ENCODE peak calls at places on chromosomes 2 and 18, in nine cellular contexts. One of them, this sample, is unnamed.
A peak's percentile ranks its signal among the peaks of the same experiment; 100 is the strongest.

GRCh38 chr18:49768051-49768391 is 45.3 kb downstream of the ACAA2 start:
- DNase-seq in A549: peak; percentile 61
- DNase-seq in breast epithelium: peak; percentile 64
- DNase-seq in adrenal gland: no peak
- DNase-seq in Peyer's patch: no peak
- DNase-seq in H1: peak; percentile 69
- DNase-seq in spleen: no peak
- DNase-seq in uterus: no peak
- DNase-seq in K562: no peak
- DNase-seq in this sample: peak; percentile 71

GRCh38 chr18:25341861-25342260 is 10.1 kb downstream of the ZNF521 start:
- DNase-seq in A549: no peak
- DNase-seq in breast epithelium: no peak
- DNase-seq in adrenal gland: no peak
- DNase-seq in Peyer's patch: no peak
- DNase-seq in H1: no peak
- DNase-seq in spleen: no peak
- DNase-seq in uterus: no peak
- DNase-seq in K562: no peak
- DNase-seq in this sample: no peak

GRCh38 chr2:122634261-122634660 is 878.8 kb downstream of the TSN start:
- DNase-seq in A549: peak; percentile 26
- DNase-seq in breast epithelium: no peak
- DNase-seq in adrenal gland: no peak
- DNase-seq in Peyer's patch: no peak
- DNase-seq in H1: no peak
- DNase-seq in spleen: no peak
- DNase-seq in uterus: no peak
- DNase-seq in K562: no peak
- DNase-seq in this sample: no peak

GRCh38 chr2:2743164-2743571 is 412.1 kb upstream of the MYT1L start:
- DNase-seq in A549: no peak
- DNase-seq in breast epithelium: no peak
- DNase-seq in adrenal gland: peak; percentile 74
- DNase-seq in Peyer's patch: no peak
- DNase-seq in H1: no peak
- DNase-seq in spleen: peak; percentile 69
- DNase-seq in uterus: peak; percentile 62
- DNase-seq in K562: no peak
- DNase-seq in this sample: peak; percentile 83

GRCh38 chr2:71872466-71873051 is 275.1 kb downstream of the CYP26B1 start:
- DNase-seq in A549: no peak
- DNase-seq in breast epithelium: no peak
- DNase-seq in adrenal gland: no peak
- DNase-seq in Peyer's patch: no peak
- DNase-seq in H1: no peak
- DNase-seq in spleen: no peak
- DNase-seq in uterus: no peak
- DNase-seq in K562: no peak
- DNase-seq in this sample: no peak

GRCh38 chr2:30152385-30152784 is 5.6 kb downstream of the YPEL5 start:
- DNase-seq in A549: no peak
- DNase-seq in breast epithelium: no peak
- DNase-seq in adrenal gland: no peak
- DNase-seq in Peyer's patch: no peak
- DNase-seq in H1: no peak
- DNase-seq in spleen: no peak
- DNase-seq in uterus: no peak
- DNase-seq in K562: no peak
- DNase-seq in this sample: no peak

GRCh38 chr2:228017784-228018183 is 146.4 kb downstream of the DAW1 start:
- DNase-seq in A549: no peak
- DNase-seq in breast epithelium: no peak
- DNase-seq in adrenal gland: no peak
- DNase-seq in Peyer's patch: no peak
- DNase-seq in H1: no peak
- DNase-seq in spleen: no peak
- DNase-seq in uterus: no peak
- DNase-seq in K562: no peak
- DNase-seq in this sample: no peak

GRCh38 chr18:12990662-12990976 is 543 bp upstream of the CEP192 start:
- DNase-seq in A549: no peak
- DNase-seq in breast epithelium: no peak
- DNase-seq in adrenal gland: no peak
- DNase-seq in Peyer's patch: no peak
- DNase-seq in H1: no peak
- DNase-seq in spleen: no peak
- DNase-seq in uterus: no peak
- DNase-seq in K562: no peak
- DNase-seq in this sample: no peak

GRCh38 chr2:47905454-47906260 is 641 bp downstream of the FBXO11 start:
- DNase-seq in A549: peak; percentile 81
- DNase-seq in breast epithelium: peak; percentile 53
- DNase-seq in adrenal gland: peak; percentile 63
- DNase-seq in Peyer's patch: peak; percentile 56
- DNase-seq in H1: no peak
- DNase-seq in spleen: peak; percentile 94
- DNase-seq in uterus: peak; percentile 54
- DNase-seq in K562: peak; percentile 50
- DNase-seq in this sample: peak; percentile 65

GRCh38 chr2:127525692-127526141 is 572 bp downstream of the IWS1 start:
- DNase-seq in A549: peak; percentile 26
- DNase-seq in breast epithelium: no peak
- DNase-seq in adrenal gland: no peak
- DNase-seq in Peyer's patch: peak; percentile 18
- DNase-seq in H1: no peak
- DNase-seq in spleen: no peak
- DNase-seq in uterus: no peak
- DNase-seq in K562: no peak
- DNase-seq in this sample: peak; percentile 34

GRCh38 chr2:74715880-74716279 is 61.8 kb downstream of the SEMA4F start:
- DNase-seq in A549: no peak
- DNase-seq in breast epithelium: no peak
- DNase-seq in adrenal gland: no peak
- DNase-seq in Peyer's patch: no peak
- DNase-seq in H1: no peak
- DNase-seq in spleen: no peak
- DNase-seq in uterus: no peak
- DNase-seq in K562: no peak
- DNase-seq in this sample: no peak

GRCh38 chr2:74715071-74715791 is 61.2 kb downstream of the SEMA4F start:
- DNase-seq in A549: peak; percentile 82
- DNase-seq in breast epithelium: peak; percentile 82
- DNase-seq in adrenal gland: peak; percentile 66
- DNase-seq in Peyer's patch: peak; percentile 78
- DNase-seq in H1: peak; percentile 53
- DNase-seq in spleen: peak; percentile 93
- DNase-seq in uterus: peak; percentile 71
- DNase-seq in K562: peak; percentile 85
- DNase-seq in this sample: peak; percentile 92

GRCh38 chr2:74724496-74724895 is 70.4 kb downstream of the SEMA4F start:
- DNase-seq in A549: no peak
- DNase-seq in breast epithelium: no peak
- DNase-seq in adrenal gland: no peak
- DNase-seq in Peyer's patch: no peak
- DNase-seq in H1: no peak
- DNase-seq in spleen: no peak
- DNase-seq in uterus: no peak
- DNase-seq in K562: no peak
- DNase-seq in this sample: no peak

DNA sequence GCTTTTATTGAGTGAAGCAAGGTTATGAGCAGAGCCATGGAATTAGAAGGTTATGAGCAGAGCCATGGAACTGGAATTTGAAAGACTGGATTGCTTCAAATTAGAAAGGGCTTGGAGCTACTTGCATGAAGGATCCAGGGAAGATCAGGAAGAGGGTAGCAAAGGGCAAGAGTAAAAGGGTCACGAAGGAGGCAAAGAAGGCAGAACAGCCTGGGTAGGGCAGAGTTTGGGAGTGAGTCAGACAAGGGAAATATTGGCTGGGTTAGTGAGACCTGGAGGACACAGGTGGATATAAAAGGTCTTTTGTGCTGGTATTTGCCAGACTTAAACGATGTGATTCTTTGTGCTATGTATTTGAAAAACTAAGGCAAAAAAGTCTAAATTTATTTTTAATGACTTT is 65.0 kb downstream of the SEMA4F start:
- DNase-seq in A549: no peak
- DNase-seq in breast epithelium: no peak
- DNase-seq in adrenal gland: no peak
- DNase-seq in Peyer's patch: no peak
- DNase-seq in H1: no peak
- DNase-seq in spleen: no peak
- DNase-seq in uterus: no peak
- DNase-seq in K562: no peak
- DNase-seq in this sample: no peak
- H3K4me3 ChIP-seq in A549: no peak overlapping the region
- H3K4me3 ChIP-seq in breast epithelium: no peak overlapping the region
- H3K4me3 ChIP-seq in adrenal gland: no peak overlapping the region
- H3K4me3 ChIP-seq in Peyer's patch: no peak overlapping the region
- H3K4me3 ChIP-seq in H1: no peak overlapping the region
- H3K4me3 ChIP-seq in spleen: no peak overlapping the region
- H3K4me3 ChIP-seq in uterus: no peak overlapping the region
- H3K4me3 ChIP-seq in K562: no peak overlapping the region
- H3K4me3 ChIP-seq in this sample: no peak overlapping the region

GRCh38 chr18:23306842-23307241 is 146.2 kb upstream of the RIOK3 start:
- DNase-seq in A549: no peak
- DNase-seq in breast epithelium: no peak
- DNase-seq in adrenal gland: no peak
- DNase-seq in Peyer's patch: no peak
- DNase-seq in H1: no peak
- DNase-seq in spleen: no peak
- DNase-seq in uterus: no peak
- DNase-seq in K562: no peak
- DNase-seq in this sample: no peak
- TF ChIP-seq POLR2A in A549: no peak
- TF ChIP-seq POLR2A in breast epithelium: no peak
- TF ChIP-seq POLR2A in adrenal gland: no peak
- TF ChIP-seq POLR2A in Peyer's patch: no peak
- TF ChIP-seq POLR2A in H1: no peak
- TF ChIP-seq POLR2A in spleen: no peak
- TF ChIP-seq POLR2A in uterus: no peak
- TF ChIP-seq POLR2A in K562: no peak
- TF ChIP-seq POLR2A in this sample: no peak

GRCh38 chr2:32810909-32811495 is 135.8 kb upstream of the LTBP1 start:
- DNase-seq in A549: no peak
- DNase-seq in breast epithelium: no peak
- DNase-seq in adrenal gland: no peak
- DNase-seq in Peyer's patch: no peak
- DNase-seq in H1: no peak
- DNase-seq in spleen: no peak
- DNase-seq in uterus: no peak
- DNase-seq in K562: no peak
- DNase-seq in this sample: no peak

GRCh38 chr2:32812316-32812715 is 134.4 kb upstream of the LTBP1 start:
- DNase-seq in A549: no peak
- DNase-seq in breast epithelium: no peak
- DNase-seq in adrenal gland: no peak
- DNase-seq in Peyer's patch: no peak
- DNase-seq in H1: no peak
- DNase-seq in spleen: no peak
- DNase-seq in uterus: no peak
- DNase-seq in K562: no peak
- DNase-seq in this sample: no peak

GRCh38 chr2:32807662-32808061 is 139.1 kb upstream of the LTBP1 start:
- DNase-seq in A549: no peak
- DNase-seq in breast epithelium: no peak
- DNase-seq in adrenal gland: no peak
- DNase-seq in Peyer's patch: no peak
- DNase-seq in H1: no peak
- DNase-seq in spleen: no peak
- DNase-seq in uterus: no peak
- DNase-seq in K562: no peak
- DNase-seq in this sample: no peak

GRCh38 chr2:32806857-32807256 is 139.9 kb upstream of the LTBP1 start:
- DNase-seq in A549: no peak
- DNase-seq in breast epithelium: no peak
- DNase-seq in adrenal gland: no peak
- DNase-seq in Peyer's patch: no peak
- DNase-seq in H1: no peak
- DNase-seq in spleen: no peak
- DNase-seq in uterus: no peak
- DNase-seq in K562: no peak
- DNase-seq in this sample: no peak

DNA sequence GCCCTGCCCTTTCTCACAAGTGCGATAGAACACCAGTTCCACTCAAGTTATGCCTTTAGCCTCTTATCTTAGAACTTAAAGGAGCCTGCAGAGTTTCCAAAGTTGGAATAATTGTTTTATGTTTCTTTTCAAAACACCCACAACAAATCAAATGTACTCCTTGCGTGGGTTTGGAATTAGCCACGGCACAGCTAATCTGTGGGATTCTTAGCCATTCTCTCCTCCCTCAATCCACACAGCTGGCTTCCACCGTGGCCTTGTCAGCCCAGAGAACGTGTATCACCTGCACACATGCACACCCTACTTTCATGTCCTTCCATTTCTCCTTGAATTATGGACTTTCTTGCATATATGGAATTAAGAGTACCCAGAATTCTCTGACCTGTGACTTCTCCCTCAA is 135.1 kb upstream of the LTBP1 start:
- DNase-seq in A549: no peak
- DNase-seq in breast epithelium: no peak
- DNase-seq in adrenal gland: no peak
- DNase-seq in Peyer's patch: no peak
- DNase-seq in H1: no peak
- DNase-seq in spleen: no peak
- DNase-seq in uterus: peak; percentile 59
- DNase-seq in K562: no peak
- DNase-seq in this sample: no peak
- H3K4me1 ChIP-seq in A549: no peaks in the 10 kb centered on the region
- H3K4me1 ChIP-seq in breast epithelium: no peaks in the 10 kb centered on the region
- H3K4me1 ChIP-seq in adrenal gland: no peaks in the 10 kb centered on the region
- H3K4me1 ChIP-seq in Peyer's patch: no peaks in the 10 kb centered on the region
- H3K4me1 ChIP-seq in H1: no peaks in the 10 kb centered on the region
- H3K4me1 ChIP-seq in spleen: no peaks in the 10 kb centered on the region
- H3K4me1 ChIP-seq in uterus: no peaks in the 10 kb centered on the region
- H3K4me1 ChIP-seq in K562: no peaks in the 10 kb centered on the region
- H3K4me1 ChIP-seq in this sample: no peaks in the 10 kb centered on the region

DNA sequence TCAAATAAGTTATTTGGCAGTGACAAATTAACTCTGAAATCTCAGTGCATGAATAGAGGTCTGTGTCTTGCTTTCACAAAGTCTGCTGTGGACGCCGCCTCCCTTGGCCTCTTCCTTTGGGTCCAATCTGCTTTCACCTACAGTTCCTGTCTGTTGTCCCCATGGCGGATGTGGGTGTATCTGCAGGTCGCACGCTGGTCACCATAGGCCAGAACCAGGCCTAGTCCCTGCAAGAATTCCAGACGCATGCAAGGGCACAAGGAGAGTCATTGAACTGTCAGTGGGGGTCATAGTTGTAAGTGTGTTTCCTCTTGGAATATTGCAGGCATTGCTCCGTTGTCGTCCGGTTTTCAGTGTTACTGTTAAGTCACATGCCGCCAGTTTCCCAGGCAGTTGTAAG is 7.4 kb downstream of the SOCS6 start:
- DNase-seq in A549: peak; percentile 90
- DNase-seq in breast epithelium: no peak
- DNase-seq in adrenal gland: no peak
- DNase-seq in Peyer's patch: no peak
- DNase-seq in H1: no peak
- DNase-seq in spleen: no peak
- DNase-seq in uterus: no peak
- DNase-seq in K562: peak; percentile 16
- DNase-seq in this sample: no peak
- H3K4me3 ChIP-seq in A549: peak overlapping the region; percentile 38
- H3K4me3 ChIP-seq in breast epithelium: no peak overlapping the region
- H3K4me3 ChIP-seq in adrenal gland: no peak overlapping the region
- H3K4me3 ChIP-seq in Peyer's patch: no peak overlapping the region
- H3K4me3 ChIP-seq in H1: no peak overlapping the region
- H3K4me3 ChIP-seq in spleen: no peak overlapping the region
- H3K4me3 ChIP-seq in uterus: no peak overlapping the region
- H3K4me3 ChIP-seq in K562: peak overlapping the region; percentile 19
- H3K4me3 ChIP-seq in this sample: no peak overlapping the region